ENCODE peak calls at places on chromosomes 3 and 15, in four cellular contexts. One of them, this sample, is unnamed.

GRCh38 chr15:75785771-75786563 is 57.3 kb upstream of the UBE2Q2 start:
- DNase-seq in ovary: no peak
- DNase-seq in psoas muscle: no peak
- DNase-seq in tibial nerve: no peak
- DNase-seq in this sample: no peak

GRCh38 chr3:98600412-98601095 is 7.1 kb upstream of the CPOX start:
- DNase-seq in ovary: no peak
- DNase-seq in psoas muscle: no peak
- DNase-seq in tibial nerve: no peak
- DNase-seq in this sample: no peak

GRCh38 chr3:25460751-25461150 is 32.7 kb downstream of the RARB start:
- DNase-seq in ovary: no peak
- DNase-seq in psoas muscle: no peak
- DNase-seq in tibial nerve: no peak
- DNase-seq in this sample: no peak

GRCh38 chr3:74135808-74136207 is 478.7 kb downstream of the CNTN3 start:
- DNase-seq in ovary: no peak
- DNase-seq in psoas muscle: no peak
- DNase-seq in tibial nerve: no peak
- DNase-seq in this sample: no peak

GRCh38 chr3:133865136-133865855 is 30.4 kb downstream of the RAB6B start:
- DNase-seq in ovary: no peak
- DNase-seq in psoas muscle: no peak
- DNase-seq in tibial nerve: no peak
- DNase-seq in this sample: no peak

GRCh38 chr15:43748376-43748775 is 2.1 kb downstream of the PDIA3 start:
- DNase-seq in ovary: no peak
- DNase-seq in psoas muscle: no peak
- DNase-seq in tibial nerve: no peak
- DNase-seq in this sample: no peak

GRCh38 chr3:126982125-126982521 is 792 bp upstream of the PLXNA1 start:
- DNase-seq in ovary: no peak
- DNase-seq in psoas muscle: peak
- DNase-seq in tibial nerve: no peak
- DNase-seq in this sample: no peak

GRCh38 chr15:31082771-31083393 is 18.6 kb downstream of the TRPM1 start:
- DNase-seq in ovary: no peak
- DNase-seq in psoas muscle: no peak
- DNase-seq in tibial nerve: no peak
- DNase-seq in this sample: no peak

GRCh38 chr3:64355473-64355872 is 130.2 kb upstream of the PRICKLE2 start:
- DNase-seq in ovary: peak
- DNase-seq in psoas muscle: no peak
- DNase-seq in tibial nerve: no peak
- DNase-seq in this sample: no peak

GRCh38 chr3:112009670-112010069 is 10.9 kb downstream of the TAGLN3 start:
- DNase-seq in ovary: no peak
- DNase-seq in psoas muscle: no peak
- DNase-seq in tibial nerve: no peak
- DNase-seq in this sample: no peak

GRCh38 chr15:66673410-66674322 is 28.4 kb upstream of the SMAD6 start:
- DNase-seq in ovary: no peak
- DNase-seq in psoas muscle: no peak
- DNase-seq in tibial nerve: no peak
- DNase-seq in this sample: no peak

GRCh38 chr3:62632510-62633294 is 242.5 kb downstream of the CADPS start:
- DNase-seq in ovary: no peak
- DNase-seq in psoas muscle: no peak
- DNase-seq in tibial nerve: no peak
- DNase-seq in this sample: no peak
- H3K27ac ChIP-seq in ovary: no peak
- H3K27ac ChIP-seq in psoas muscle: no peak
- H3K27ac ChIP-seq in tibial nerve: no peak
- H3K27ac ChIP-seq in this sample: no peak

GRCh38 chr15:70311821-70312220 is 214.1 kb upstream of the TLE3 start:
- DNase-seq in ovary: no peak
- DNase-seq in psoas muscle: no peak
- DNase-seq in tibial nerve: no peak
- DNase-seq in this sample: no peak

GRCh38 chr15:70308011-70308761 is 210.5 kb upstream of the TLE3 start:
- DNase-seq in ovary: no peak
- DNase-seq in psoas muscle: no peak
- DNase-seq in tibial nerve: no peak
- DNase-seq in this sample: no peak

GRCh38 chr15:70309716-70310115 is 212.0 kb upstream of the TLE3 start:
- DNase-seq in ovary: no peak
- DNase-seq in psoas muscle: no peak
- DNase-seq in tibial nerve: no peak
- DNase-seq in this sample: no peak

GRCh38 chr15:70306582-70306981 is 208.9 kb upstream of the TLE3 start:
- DNase-seq in ovary: no peak
- DNase-seq in psoas muscle: no peak
- DNase-seq in tibial nerve: no peak
- DNase-seq in this sample: no peak

GRCh38 chr15:70309035-70309434 is 211.3 kb upstream of the TLE3 start:
- DNase-seq in ovary: no peak
- DNase-seq in psoas muscle: no peak
- DNase-seq in tibial nerve: no peak
- DNase-seq in this sample: no peak
- H3K27ac ChIP-seq in ovary: no peak
- H3K27ac ChIP-seq in psoas muscle: no peak
- H3K27ac ChIP-seq in tibial nerve: no peak
- H3K27ac ChIP-seq in this sample: no peak

GRCh38 chr3:8868996-8869395 is 94.3 kb downstream of the RAD18 start:
- DNase-seq in ovary: no peak
- DNase-seq in psoas muscle: no peak
- DNase-seq in tibial nerve: no peak
- DNase-seq in this sample: no peak
- H3K27ac ChIP-seq in ovary: no peak
- H3K27ac ChIP-seq in psoas muscle: no peak
- H3K27ac ChIP-seq in tibial nerve: no peak
- H3K27ac ChIP-seq in this sample: no peak

DNA sequence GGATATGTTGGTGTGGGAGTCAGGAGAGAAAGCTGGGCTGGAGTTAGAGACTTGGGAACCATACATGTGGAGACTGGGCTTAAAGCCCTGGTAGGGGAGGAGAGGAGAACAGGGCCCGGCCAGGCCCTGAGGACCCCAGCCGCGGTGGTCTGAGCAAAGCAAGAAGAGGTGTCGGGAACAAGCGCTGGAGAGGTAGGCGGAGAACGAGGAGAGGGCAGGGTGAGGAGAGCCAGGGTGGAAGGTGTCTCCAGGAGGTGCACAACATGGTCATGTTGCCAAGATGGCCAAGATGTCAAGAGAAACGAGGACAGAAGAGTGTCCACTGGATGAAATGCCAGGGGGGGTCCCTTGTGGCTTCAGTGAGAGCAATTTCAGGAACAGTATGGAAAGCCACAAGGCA is 5.5 kb downstream of the CHAC1 start:
- DNase-seq in ovary: no peak
- DNase-seq in psoas muscle: no peak
- DNase-seq in tibial nerve: no peak
- DNase-seq in this sample: no peak
- H3K27ac ChIP-seq in ovary: no peak
- H3K27ac ChIP-seq in psoas muscle: peak
- H3K27ac ChIP-seq in tibial nerve: no peak
- H3K27ac ChIP-seq in this sample: no peak

GRCh38 chr3:30774062-30774461 is 120.4 kb downstream of the GADL1 start:
- DNase-seq in ovary: no peak
- DNase-seq in psoas muscle: no peak
- DNase-seq in tibial nerve: no peak
- DNase-seq in this sample: no peak

GRCh38 chr3:30766522-30766921 is 127.9 kb downstream of the GADL1 start:
- DNase-seq in ovary: no peak
- DNase-seq in psoas muscle: no peak
- DNase-seq in tibial nerve: no peak
- DNase-seq in this sample: no peak

GRCh38 chr3:30770387-30770786 is 124.1 kb downstream of the GADL1 start:
- DNase-seq in ovary: no peak
- DNase-seq in psoas muscle: peak
- DNase-seq in tibial nerve: peak
- DNase-seq in this sample: no peak

GRCh38 chr3:30768703-30769550 is 125.5 kb downstream of the GADL1 start:
- DNase-seq in ovary: peak
- DNase-seq in psoas muscle: peak
- DNase-seq in tibial nerve: peak
- DNase-seq in this sample: peak
- H3K27ac ChIP-seq in ovary: no peak
- H3K27ac ChIP-seq in psoas muscle: no peak
- H3K27ac ChIP-seq in tibial nerve: no peak
- H3K27ac ChIP-seq in this sample: no peak

DNA sequence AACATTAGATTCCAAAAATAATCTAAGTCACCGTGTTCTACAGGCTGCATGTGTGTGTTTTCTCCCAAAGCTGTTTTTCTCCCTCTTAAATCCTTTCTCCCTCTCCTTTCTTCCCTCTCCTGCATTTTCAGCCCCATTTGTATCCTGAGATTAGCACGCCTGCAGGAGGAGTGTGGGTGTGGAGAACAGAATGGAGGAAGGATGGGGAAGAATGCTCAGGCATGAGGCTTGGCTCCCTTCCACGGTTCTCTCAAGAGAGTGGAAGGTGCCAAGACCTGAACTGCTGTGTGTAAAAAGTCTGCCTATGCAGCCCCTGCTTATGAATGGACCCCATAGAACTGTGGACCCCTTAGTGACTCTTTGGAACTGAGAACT is 285.6 kb upstream of the ROPN1 start:
- DNase-seq in ovary: peak
- DNase-seq in psoas muscle: no peak
- DNase-seq in tibial nerve: peak
- DNase-seq in this sample: peak
- H3K27ac ChIP-seq in ovary: no peak
- H3K27ac ChIP-seq in psoas muscle: peak
- H3K27ac ChIP-seq in tibial nerve: peak
- H3K27ac ChIP-seq in this sample: no peak

GRCh38 chr3:192892981-192893827 is 24.5 kb downstream of the MB21D2 start:
- DNase-seq in ovary: no peak
- DNase-seq in psoas muscle: peak
- DNase-seq in tibial nerve: peak
- DNase-seq in this sample: peak

GRCh38 chr3:192889694-192890093 is 28.0 kb downstream of the MB21D2 start:
- DNase-seq in ovary: no peak
- DNase-seq in psoas muscle: no peak
- DNase-seq in tibial nerve: no peak
- DNase-seq in this sample: no peak

GRCh38 chr3:192887701-192888100 is 30.0 kb downstream of the MB21D2 start:
- DNase-seq in ovary: no peak
- DNase-seq in psoas muscle: no peak
- DNase-seq in tibial nerve: no peak
- DNase-seq in this sample: no peak

GRCh38 chr3:192888121-192888520 is 29.5 kb downstream of the MB21D2 start:
- DNase-seq in ovary: no peak
- DNase-seq in psoas muscle: no peak
- DNase-seq in tibial nerve: no peak
- DNase-seq in this sample: no peak

GRCh38 chr3:192890348-192891335 is 27.0 kb downstream of the MB21D2 start:
- DNase-seq in ovary: no peak
- DNase-seq in psoas muscle: no peak
- DNase-seq in tibial nerve: no peak
- DNase-seq in this sample: no peak
- H3K27ac ChIP-seq in ovary: no peak
- H3K27ac ChIP-seq in psoas muscle: no peak
- H3K27ac ChIP-seq in tibial nerve: no peak
- H3K27ac ChIP-seq in this sample: no peak

DNA sequence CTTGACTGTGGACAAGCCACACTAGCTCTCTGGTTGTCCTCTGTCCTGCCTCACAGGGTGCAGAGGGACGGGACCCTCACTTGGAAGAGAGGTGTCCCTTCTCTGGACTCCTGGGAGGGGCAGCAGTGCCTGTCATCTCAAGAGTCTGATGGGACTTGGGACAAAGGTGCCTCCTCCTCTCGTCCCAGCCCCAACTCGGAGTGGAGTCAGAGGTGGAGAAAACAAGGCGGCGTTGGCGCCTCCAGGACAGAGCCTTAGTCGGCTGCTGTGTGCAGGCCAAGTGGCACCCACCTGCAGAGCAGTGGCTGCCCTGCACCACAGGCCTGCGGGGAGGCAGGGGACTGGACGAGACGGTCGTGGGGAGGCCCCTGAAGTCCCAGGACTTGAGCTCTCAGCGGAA is 9.4 kb upstream of the SEC13 start:
- DNase-seq in ovary: no peak
- DNase-seq in psoas muscle: peak
- DNase-seq in tibial nerve: no peak
- DNase-seq in this sample: no peak
- H3K27ac ChIP-seq in ovary: no peak
- H3K27ac ChIP-seq in psoas muscle: peak
- H3K27ac ChIP-seq in tibial nerve: no peak
- H3K27ac ChIP-seq in this sample: no peak

This sample was measured in substantia nigra.